ENCODE peak calls at places on chromosomes 11 and 22, in ten cellular contexts. One of them, this sample, is unnamed.

GRCh38 chr11:68643576-68643975 is 40.8 kb upstream of the GAL start:
- DNase-seq in NK-92 treated with Interleukin-12 subunit alpha and Interleukin-12 subunit beta, amount 100 ng/mL, for 24 hours: no peak
- DNase-seq in WTC11: no peak
- DNase-seq in nucleus accumbens: no peak
- DNase-seq in AG04450: no peak
- DNase-seq in colonic mucosa: no peak
- DNase-seq in cardiac fibroblast: peak; percentile 20
- DNase-seq in heart left ventricle: no peak
- DNase-seq in AG04449: no peak
- DNase-seq in stimulated activated CD8-positive, alpha-beta memory T cell treated with anti-CD3 and anti-CD28 coated beads, Interleukin-4, amount 100 ng/mL, for 24 hours: no peak
- DNase-seq in this sample: peak; percentile 26

GRCh38 chr11:44467931-44468330 is 97.5 kb upstream of the CD82 start:
- DNase-seq in AG04450: no peak
- DNase-seq in heart left ventricle: no peak
- DNase-seq in stimulated activated CD8-positive, alpha-beta memory T cell treated with anti-CD3 and anti-CD28 coated beads, Interleukin-4, amount 100 ng/mL, for 24 hours: no peak
- DNase-seq in NK-92 treated with Interleukin-12 subunit alpha and Interleukin-12 subunit beta, amount 100 ng/mL, for 24 hours: no peak
- DNase-seq in AG04449: no peak
- DNase-seq in colonic mucosa: no peak
- DNase-seq in WTC11: no peak
- DNase-seq in cardiac fibroblast: no peak
- DNase-seq in nucleus accumbens: no peak
- DNase-seq in this sample: no peak

GRCh38 chr22:46684706-46685105 is 53.3 kb downstream of the CERK start:
- DNase-seq in AG04450: no peak
- DNase-seq in cardiac fibroblast: no peak
- DNase-seq in stimulated activated CD8-positive, alpha-beta memory T cell treated with anti-CD3 and anti-CD28 coated beads, Interleukin-4, amount 100 ng/mL, for 24 hours: no peak
- DNase-seq in nucleus accumbens: no peak
- DNase-seq in WTC11: no peak
- DNase-seq in NK-92 treated with Interleukin-12 subunit alpha and Interleukin-12 subunit beta, amount 100 ng/mL, for 24 hours: no peak
- DNase-seq in AG04449: no peak
- DNase-seq in heart left ventricle: peak; percentile 57
- DNase-seq in colonic mucosa: no peak
- DNase-seq in this sample: no peak

GRCh38 chr22:22721681-22722309 is 77.4 kb downstream of the GGTLC2 start:
- DNase-seq in NK-92 treated with Interleukin-12 subunit alpha and Interleukin-12 subunit beta, amount 100 ng/mL, for 24 hours: peak; percentile 24
- DNase-seq in nucleus accumbens: no peak
- DNase-seq in stimulated activated CD8-positive, alpha-beta memory T cell treated with anti-CD3 and anti-CD28 coated beads, Interleukin-4, amount 100 ng/mL, for 24 hours: peak; percentile 68
- DNase-seq in AG04450: no peak
- DNase-seq in AG04449: peak; percentile 14
- DNase-seq in heart left ventricle: no peak
- DNase-seq in colonic mucosa: no peak
- DNase-seq in WTC11: no peak
- DNase-seq in cardiac fibroblast: peak; percentile 89
- DNase-seq in this sample: no peak

GRCh38 chr11:64919627-64920026 is 2.6 kb upstream of the ATG2A start:
- DNase-seq in stimulated activated CD8-positive, alpha-beta memory T cell treated with anti-CD3 and anti-CD28 coated beads, Interleukin-4, amount 100 ng/mL, for 24 hours: no peak
- DNase-seq in AG04450: no peak
- DNase-seq in nucleus accumbens: no peak
- DNase-seq in NK-92 treated with Interleukin-12 subunit alpha and Interleukin-12 subunit beta, amount 100 ng/mL, for 24 hours: no peak
- DNase-seq in WTC11: no peak
- DNase-seq in cardiac fibroblast: no peak
- DNase-seq in AG04449: no peak
- DNase-seq in colonic mucosa: no peak
- DNase-seq in heart left ventricle: no peak
- DNase-seq in this sample: peak; percentile 17

GRCh38 chr11:17734418-17734911 is at the start of gene KCNC1:
- DNase-seq in cardiac fibroblast: peak; percentile 13
- DNase-seq in colonic mucosa: no peak
- DNase-seq in NK-92 treated with Interleukin-12 subunit alpha and Interleukin-12 subunit beta, amount 100 ng/mL, for 24 hours: no peak
- DNase-seq in heart left ventricle: no peak
- DNase-seq in stimulated activated CD8-positive, alpha-beta memory T cell treated with anti-CD3 and anti-CD28 coated beads, Interleukin-4, amount 100 ng/mL, for 24 hours: no peak
- DNase-seq in AG04449: no peak
- DNase-seq in AG04450: no peak
- DNase-seq in nucleus accumbens: no peak
- DNase-seq in WTC11: peak; percentile 62
- DNase-seq in this sample: peak; percentile 47

GRCh38 chr11:117872962-117873827 is 3.3 kb downstream of the FXYD6 start:
- DNase-seq in heart left ventricle: no peak
- DNase-seq in WTC11: no peak
- DNase-seq in nucleus accumbens: no peak
- DNase-seq in colonic mucosa: no peak
- DNase-seq in stimulated activated CD8-positive, alpha-beta memory T cell treated with anti-CD3 and anti-CD28 coated beads, Interleukin-4, amount 100 ng/mL, for 24 hours: no peak
- DNase-seq in AG04449: no peak
- DNase-seq in cardiac fibroblast: no peak
- DNase-seq in NK-92 treated with Interleukin-12 subunit alpha and Interleukin-12 subunit beta, amount 100 ng/mL, for 24 hours: no peak
- DNase-seq in AG04450: no peak
- DNase-seq in this sample: no peak

GRCh38 chr22:31083377-31083768 is 2.3 kb downstream of the SMTN start:
- DNase-seq in colonic mucosa: peak; percentile 82
- DNase-seq in AG04450: no peak
- DNase-seq in heart left ventricle: peak; percentile 20
- DNase-seq in cardiac fibroblast: no peak
- DNase-seq in nucleus accumbens: no peak
- DNase-seq in WTC11: no peak
- DNase-seq in AG04449: no peak
- DNase-seq in NK-92 treated with Interleukin-12 subunit alpha and Interleukin-12 subunit beta, amount 100 ng/mL, for 24 hours: no peak
- DNase-seq in stimulated activated CD8-positive, alpha-beta memory T cell treated with anti-CD3 and anti-CD28 coated beads, Interleukin-4, amount 100 ng/mL, for 24 hours: no peak
- DNase-seq in this sample: no peak

GRCh38 chr22:48574776-48575566 is 1252.7 kb downstream of the BRD1 start:
- DNase-seq in AG04450: no peak
- DNase-seq in stimulated activated CD8-positive, alpha-beta memory T cell treated with anti-CD3 and anti-CD28 coated beads, Interleukin-4, amount 100 ng/mL, for 24 hours: peak; percentile 7
- DNase-seq in colonic mucosa: peak; percentile 22
- DNase-seq in cardiac fibroblast: peak; percentile 9
- DNase-seq in NK-92 treated with Interleukin-12 subunit alpha and Interleukin-12 subunit beta, amount 100 ng/mL, for 24 hours: no peak
- DNase-seq in heart left ventricle: no peak
- DNase-seq in AG04449: no peak
- DNase-seq in WTC11: peak; percentile 79
- DNase-seq in nucleus accumbens: peak; percentile 23
- DNase-seq in this sample: no peak

GRCh38 chr11:440065-441042 is 1.5 kb downstream of the ANO9 start:
- DNase-seq in NK-92 treated with Interleukin-12 subunit alpha and Interleukin-12 subunit beta, amount 100 ng/mL, for 24 hours: no peak
- DNase-seq in AG04450: no peak
- DNase-seq in cardiac fibroblast: peak; percentile 47
- DNase-seq in nucleus accumbens: no peak
- DNase-seq in heart left ventricle: no peak
- DNase-seq in WTC11: no peak
- DNase-seq in colonic mucosa: peak; percentile 68
- DNase-seq in stimulated activated CD8-positive, alpha-beta memory T cell treated with anti-CD3 and anti-CD28 coated beads, Interleukin-4, amount 100 ng/mL, for 24 hours: no peak
- DNase-seq in AG04449: no peak
- DNase-seq in this sample: peak; percentile 56

GRCh38 chr11:43393765-43394355 is 35.1 kb downstream of the TTC17 start:
- DNase-seq in NK-92 treated with Interleukin-12 subunit alpha and Interleukin-12 subunit beta, amount 100 ng/mL, for 24 hours: no peak
- DNase-seq in nucleus accumbens: no peak
- DNase-seq in stimulated activated CD8-positive, alpha-beta memory T cell treated with anti-CD3 and anti-CD28 coated beads, Interleukin-4, amount 100 ng/mL, for 24 hours: no peak
- DNase-seq in AG04449: no peak
- DNase-seq in WTC11: no peak
- DNase-seq in heart left ventricle: peak; percentile 35
- DNase-seq in colonic mucosa: peak; percentile 29
- DNase-seq in AG04450: no peak
- DNase-seq in cardiac fibroblast: peak; percentile 31
- DNase-seq in this sample: peak; percentile 57

GRCh38 chr11:289145-289705 is 299 bp downstream of the PGGHG start:
- DNase-seq in AG04450: no peak
- DNase-seq in colonic mucosa: no peak
- DNase-seq in heart left ventricle: no peak
- DNase-seq in AG04449: no peak
- DNase-seq in WTC11: peak; percentile 11
- DNase-seq in cardiac fibroblast: no peak
- DNase-seq in nucleus accumbens: no peak
- DNase-seq in NK-92 treated with Interleukin-12 subunit alpha and Interleukin-12 subunit beta, amount 100 ng/mL, for 24 hours: no peak
- DNase-seq in stimulated activated CD8-positive, alpha-beta memory T cell treated with anti-CD3 and anti-CD28 coated beads, Interleukin-4, amount 100 ng/mL, for 24 hours: no peak
- DNase-seq in this sample: no peak

GRCh38 chr11:103420593-103420992 is 311.4 kb downstream of the DYNC2H1 start:
- DNase-seq in nucleus accumbens: no peak
- DNase-seq in NK-92 treated with Interleukin-12 subunit alpha and Interleukin-12 subunit beta, amount 100 ng/mL, for 24 hours: no peak
- DNase-seq in stimulated activated CD8-positive, alpha-beta memory T cell treated with anti-CD3 and anti-CD28 coated beads, Interleukin-4, amount 100 ng/mL, for 24 hours: no peak
- DNase-seq in AG04449: peak; percentile 66
- DNase-seq in AG04450: no peak
- DNase-seq in WTC11: no peak
- DNase-seq in colonic mucosa: no peak
- DNase-seq in cardiac fibroblast: peak; percentile 76
- DNase-seq in heart left ventricle: no peak
- DNase-seq in this sample: no peak

GRCh38 chr11:112785104-112785503 is 176.1 kb upstream of the NCAM1 start:
- DNase-seq in nucleus accumbens: no peak
- DNase-seq in AG04449: no peak
- DNase-seq in cardiac fibroblast: peak; percentile 59
- DNase-seq in heart left ventricle: no peak
- DNase-seq in stimulated activated CD8-positive, alpha-beta memory T cell treated with anti-CD3 and anti-CD28 coated beads, Interleukin-4, amount 100 ng/mL, for 24 hours: no peak
- DNase-seq in NK-92 treated with Interleukin-12 subunit alpha and Interleukin-12 subunit beta, amount 100 ng/mL, for 24 hours: no peak
- DNase-seq in colonic mucosa: no peak
- DNase-seq in WTC11: no peak
- DNase-seq in AG04450: no peak
- DNase-seq in this sample: no peak

GRCh38 chr22:23389271-23390071 is 190.6 kb downstream of the IGLL1 start:
- DNase-seq in AG04450: no peak
- DNase-seq in colonic mucosa: no peak
- DNase-seq in AG04449: no peak
- DNase-seq in cardiac fibroblast: no peak
- DNase-seq in nucleus accumbens: no peak
- DNase-seq in WTC11: peak; percentile 23
- DNase-seq in NK-92 treated with Interleukin-12 subunit alpha and Interleukin-12 subunit beta, amount 100 ng/mL, for 24 hours: no peak
- DNase-seq in heart left ventricle: no peak
- DNase-seq in stimulated activated CD8-positive, alpha-beta memory T cell treated with anti-CD3 and anti-CD28 coated beads, Interleukin-4, amount 100 ng/mL, for 24 hours: no peak
- DNase-seq in this sample: no peak

GRCh38 chr11:57315491-57315890 is 9.3 kb downstream of the TNKS1BP1 start:
- DNase-seq in cardiac fibroblast: peak; percentile 63
- DNase-seq in WTC11: peak; percentile 39
- DNase-seq in AG04450: no peak
- DNase-seq in nucleus accumbens: no peak
- DNase-seq in colonic mucosa: no peak
- DNase-seq in NK-92 treated with Interleukin-12 subunit alpha and Interleukin-12 subunit beta, amount 100 ng/mL, for 24 hours: no peak
- DNase-seq in heart left ventricle: no peak
- DNase-seq in stimulated activated CD8-positive, alpha-beta memory T cell treated with anti-CD3 and anti-CD28 coated beads, Interleukin-4, amount 100 ng/mL, for 24 hours: no peak
- DNase-seq in AG04449: no peak
- DNase-seq in this sample: no peak

GRCh38 chr22:50730941-50731661 is 6.9 kb upstream of the ACR start:
- DNase-seq in heart left ventricle: peak; percentile 40
- DNase-seq in colonic mucosa: no peak
- DNase-seq in AG04450: no peak
- DNase-seq in NK-92 treated with Interleukin-12 subunit alpha and Interleukin-12 subunit beta, amount 100 ng/mL, for 24 hours: no peak
- DNase-seq in WTC11: peak; percentile 25
- DNase-seq in nucleus accumbens: no peak
- DNase-seq in stimulated activated CD8-positive, alpha-beta memory T cell treated with anti-CD3 and anti-CD28 coated beads, Interleukin-4, amount 100 ng/mL, for 24 hours: no peak
- DNase-seq in cardiac fibroblast: peak; percentile 22
- DNase-seq in AG04449: no peak
- DNase-seq in this sample: peak; percentile 47

GRCh38 chr11:128835741-128836410 is 31.2 kb downstream of the KCNJ1 start:
- DNase-seq in colonic mucosa: no peak
- DNase-seq in WTC11: no peak
- DNase-seq in nucleus accumbens: no peak
- DNase-seq in NK-92 treated with Interleukin-12 subunit alpha and Interleukin-12 subunit beta, amount 100 ng/mL, for 24 hours: no peak
- DNase-seq in AG04449: no peak
- DNase-seq in stimulated activated CD8-positive, alpha-beta memory T cell treated with anti-CD3 and anti-CD28 coated beads, Interleukin-4, amount 100 ng/mL, for 24 hours: no peak
- DNase-seq in cardiac fibroblast: peak; percentile 14
- DNase-seq in heart left ventricle: peak; percentile 58
- DNase-seq in AG04450: no peak
- DNase-seq in this sample: peak; percentile 73

GRCh38 chr11:93537767-93538261 is 5.4 kb downstream of the SMCO4 start:
- DNase-seq in cardiac fibroblast: no peak
- DNase-seq in AG04449: no peak
- DNase-seq in nucleus accumbens: no peak
- DNase-seq in AG04450: no peak
- DNase-seq in stimulated activated CD8-positive, alpha-beta memory T cell treated with anti-CD3 and anti-CD28 coated beads, Interleukin-4, amount 100 ng/mL, for 24 hours: no peak
- DNase-seq in NK-92 treated with Interleukin-12 subunit alpha and Interleukin-12 subunit beta, amount 100 ng/mL, for 24 hours: no peak
- DNase-seq in heart left ventricle: no peak
- DNase-seq in colonic mucosa: no peak
- DNase-seq in WTC11: no peak
- DNase-seq in this sample: peak; percentile 55

GRCh38 chr11:81744336-81745116 is 989.1 kb downstream of the FAM181B start:
- DNase-seq in AG04449: no peak
- DNase-seq in AG04450: no peak
- DNase-seq in heart left ventricle: no peak
- DNase-seq in stimulated activated CD8-positive, alpha-beta memory T cell treated with anti-CD3 and anti-CD28 coated beads, Interleukin-4, amount 100 ng/mL, for 24 hours: no peak
- DNase-seq in WTC11: no peak
- DNase-seq in cardiac fibroblast: no peak
- DNase-seq in nucleus accumbens: no peak
- DNase-seq in colonic mucosa: no peak
- DNase-seq in NK-92 treated with Interleukin-12 subunit alpha and Interleukin-12 subunit beta, amount 100 ng/mL, for 24 hours: no peak
- DNase-seq in this sample: no peak

GRCh38 chr11:129815596-129816461 is at the start of gene TMEM45B:
- DNase-seq in AG04450: no peak
- DNase-seq in AG04449: no peak
- DNase-seq in stimulated activated CD8-positive, alpha-beta memory T cell treated with anti-CD3 and anti-CD28 coated beads, Interleukin-4, amount 100 ng/mL, for 24 hours: no peak
- DNase-seq in nucleus accumbens: no peak
- DNase-seq in WTC11: peak; percentile 63
- DNase-seq in cardiac fibroblast: no peak
- DNase-seq in colonic mucosa: peak; percentile 80
- DNase-seq in NK-92 treated with Interleukin-12 subunit alpha and Interleukin-12 subunit beta, amount 100 ng/mL, for 24 hours: no peak
- DNase-seq in heart left ventricle: no peak
- DNase-seq in this sample: no peak